ENCODE peak calls at places on chromosomes 12 and 14, in eight cellular contexts. K, P, L, T, Z, C, J and D are unnamed samples.

GRCh38 chr12:969821-970220 is 20.3 kb upstream of the RAD52 start:
- DNase-seq in K (no peak), P (no peak), L (no peak), T (no peak), Z (no peak), C (peak; percentile 56), J (no peak), D (no peak)

GRCh38 chr12:13187399-13187798 is 9.1 kb upstream of the EMP1 start:
- DNase-seq in K (no peak), P (peak; percentile 41), L (peak; percentile 79), T (no peak), Z (no peak), C (peak; percentile 86), J (no peak), D (peak; percentile 96)

GRCh38 chr12:105102673-105103072 is 4.9 kb upstream of the WASHC4 start:
- DNase-seq in K (no peak), P (no peak), L (no peak), T (no peak), Z (no peak), C (no peak), J (no peak), D (no peak)

GRCh38 chr14:81221579-81222102 is 882 bp upstream of the GTF2A1 start:
- DNase-seq in K (peak; percentile 35), P (no peak), L (no peak), T (no peak), Z (no peak), C (no peak), J (peak; percentile 29), D (no peak)

GRCh38 chr12:55876110-55876509 is 33.4 kb upstream of the MMP19 start:
- DNase-seq in K (no peak), P (no peak), L (no peak), T (no peak), Z (no peak), C (no peak), J (no peak), D (no peak)

GRCh38 chr14:31622060-31622459 is 60.9 kb downstream of the NUBPL start:
- DNase-seq in K (no peak), P (no peak), L (no peak), T (no peak), Z (no peak), C (no peak), J (no peak), D (no peak)

GRCh38 chr12:130870442-130871285 is 1.2 kb upstream of the RAN start:
- DNase-seq in K (peak; percentile 92), P (peak; percentile 61), L (peak; percentile 92), T (peak; percentile 86), Z (peak; percentile 84), C (peak; percentile 69), J (peak; percentile 46), D (peak; percentile 75)

GRCh38 chr12:2267624-2268477 is 215.1 kb downstream of the CACNA1C start:
- DNase-seq in K (peak; percentile 47), P (no peak), L (peak; percentile 83), T (peak; percentile 68), Z (no peak), C (no peak), J (peak; percentile 52), D (no peak)

GRCh38 chr14:90742709-90743108 is 73.5 kb downstream of the TTC7B start:
- DNase-seq in K (no peak), P (no peak), L (no peak), T (no peak), Z (peak; percentile 56), C (no peak), J (no peak), D (no peak)

GRCh38 chr12:94457331-94457730 is 2.3 kb downstream of the CEP83 start:
- DNase-seq in K (no peak), P (no peak), L (no peak), T (no peak), Z (no peak), C (no peak), J (no peak), D (no peak)

GRCh38 chr12:116179384-116179783 is 98.1 kb downstream of the MED13L start:
- DNase-seq in K (no peak), P (no peak), L (no peak), T (no peak), Z (no peak), C (no peak), J (no peak), D (no peak)

GRCh38 chr12:40622246-40622838 is 69.9 kb upstream of the CNTN1 start:
- DNase-seq in K (peak; percentile 80), P (no peak), L (peak; percentile 3), T (peak; percentile 69), Z (no peak), C (peak; percentile 26), J (peak; percentile 90), D (no peak)

GRCh38 chr12:6471992-6472366 is 1.5 kb upstream of the VAMP1 start:
- DNase-seq in K (no peak), P (no peak), L (no peak), T (no peak), Z (no peak), C (no peak), J (no peak), D (peak; percentile 58)

DNA sequence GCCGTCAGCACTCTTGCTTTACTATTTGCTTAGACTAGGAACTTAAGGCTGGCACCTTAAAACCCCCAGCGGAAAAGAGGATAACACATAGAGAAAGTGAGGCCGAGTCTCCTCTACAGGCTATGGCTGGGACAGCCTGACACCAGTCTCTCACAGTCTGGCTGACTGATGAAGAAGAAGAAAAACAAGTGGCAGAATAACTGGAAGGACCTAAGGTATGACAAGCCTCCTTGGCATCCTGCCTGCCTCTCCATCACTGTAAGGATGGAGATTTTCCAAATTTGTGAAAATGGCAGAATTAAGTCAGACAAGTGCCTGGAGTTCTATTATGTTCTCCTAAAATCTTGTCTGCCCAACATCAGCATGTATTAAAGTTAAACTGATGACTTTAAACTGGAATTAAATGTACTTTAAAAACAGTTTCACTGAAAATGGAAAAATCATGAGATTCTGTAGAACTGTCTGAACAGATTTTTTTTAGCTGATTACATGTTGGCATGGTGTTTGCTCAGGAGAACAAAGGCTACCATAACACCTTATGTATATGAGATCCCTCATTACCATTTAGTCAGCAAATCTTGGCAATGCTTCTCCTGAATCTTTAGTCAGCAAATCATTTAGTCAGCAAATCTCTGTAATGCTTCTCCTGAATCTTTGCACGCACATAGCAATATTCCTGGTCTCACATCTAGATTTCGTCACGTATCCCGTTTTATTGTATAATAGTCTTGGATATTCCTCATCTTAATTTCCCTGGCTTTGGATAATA is 140.3 kb upstream of the AEBP2 start:
- DNase-seq in K (no peak), P (no peak), L (peak; percentile 59), T (no peak), Z (no peak), C (peak; percentile 35), J (no peak), D (no peak)
- H3K27ac ChIP-seq in K (peak overlapping the region; percentile 50), P (no peak overlapping the region), L (peak overlapping the region; percentile 57), T (no peak overlapping the region), Z (no peak overlapping the region), C (peak overlapping the region; percentile 22), J (no peak overlapping the region), D (peak overlapping the region; percentile 56)

GRCh38 chr12:92938018-92938417 is 8.9 kb upstream of the EEA1 start:
- DNase-seq in K (no peak), P (no peak), L (no peak), T (no peak), Z (no peak), C (peak; percentile 69), J (no peak), D (no peak)
- H3K27ac ChIP-seq in K (no peak overlapping the region), P (no peak overlapping the region), L (no peak overlapping the region), T (no peak overlapping the region), Z (no peak overlapping the region), C (peak overlapping the region; percentile 84), J (no peak overlapping the region), D (peak overlapping the region; percentile 90)

GRCh38 chr12:46453428-46453827 is 80.9 kb upstream of the SLC38A2 start:
- DNase-seq in K (no peak), P (no peak), L (no peak), T (no peak), Z (no peak), C (peak; percentile 86), J (no peak), D (no peak)

GRCh38 chr12:46451276-46452021 is 78.9 kb upstream of the SLC38A2 start:
- DNase-seq in K (no peak), P (no peak), L (no peak), T (no peak), Z (no peak), C (no peak), J (no peak), D (no peak)

GRCh38 chr12:46454981-46455380 is 82.4 kb upstream of the SLC38A2 start:
- DNase-seq in K (no peak), P (no peak), L (no peak), T (no peak), Z (no peak), C (no peak), J (no peak), D (no peak)

GRCh38 chr12:46452061-46452615 is 79.6 kb upstream of the SLC38A2 start:
- DNase-seq in K (no peak), P (no peak), L (peak; percentile 67), T (no peak), Z (no peak), C (no peak), J (no peak), D (no peak)

GRCh38 chr12:46452776-46453175 is 80.2 kb upstream of the SLC38A2 start:
- DNase-seq in K (no peak), P (no peak), L (no peak), T (no peak), Z (no peak), C (no peak), J (no peak), D (no peak)
- H3K27ac ChIP-seq in K (no peak overlapping the region), P (no peak overlapping the region), L (no peak overlapping the region), T (no peak overlapping the region), Z (no peak overlapping the region), C (peak overlapping the region; percentile 94), J (no peak overlapping the region), D (peak overlapping the region; percentile 99)

GRCh38 chr14:24883571-24883970 is 166.4 kb downstream of the STXBP6 start:
- DNase-seq in K (no peak), P (no peak), L (no peak), T (no peak), Z (no peak), C (no peak), J (no peak), D (no peak)

GRCh38 chr14:24876996-24877395 is 173.0 kb downstream of the STXBP6 start:
- DNase-seq in K (no peak), P (no peak), L (no peak), T (no peak), Z (no peak), C (no peak), J (no peak), D (no peak)

GRCh38 chr14:24879661-24880381 is 170.1 kb downstream of the STXBP6 start:
- DNase-seq in K (no peak), P (no peak), L (no peak), T (no peak), Z (no peak), C (no peak), J (no peak), D (no peak)

GRCh38 chr14:24881496-24881895 is 168.5 kb downstream of the STXBP6 start:
- DNase-seq in K (no peak), P (no peak), L (no peak), T (no peak), Z (no peak), C (no peak), J (no peak), D (no peak)

DNA sequence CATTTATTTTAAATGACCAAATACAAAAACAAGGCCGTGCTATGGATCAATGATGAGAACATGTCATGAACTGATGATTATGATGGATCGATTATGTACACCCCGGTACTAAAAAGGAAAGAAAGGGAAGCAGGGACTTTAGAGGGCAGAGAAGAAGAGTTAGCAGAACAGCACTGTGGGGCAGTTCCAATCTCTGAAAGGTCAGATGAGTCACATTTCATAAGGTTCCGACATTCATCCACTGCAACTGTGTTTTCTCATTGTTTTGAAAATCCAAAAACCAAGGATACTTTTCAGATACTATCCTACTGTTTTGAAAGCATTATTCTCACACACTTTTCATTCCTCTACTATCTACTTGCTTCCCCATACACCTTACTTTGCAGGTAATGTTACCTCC is 169.3 kb downstream of the STXBP6 start:
- DNase-seq in K (no peak), P (no peak), L (no peak), T (no peak), Z (no peak), C (no peak), J (no peak), D (no peak)
- H3K27ac ChIP-seq in K (no peak overlapping the region), P (no peak overlapping the region), L (no peak overlapping the region), T (no peak overlapping the region), Z (peak overlapping the region; percentile 40), C (no peak overlapping the region), J (peak overlapping the region; percentile 83), D (no peak overlapping the region)